ENCODE peak calls at places on chromosomes 16 and 17, in four cellular contexts. E is OCI-LY7, A is GM12878, L is endothelial cell of umbilical vein. F is an unnamed sample.

GRCh38 chr17:35786941-35787432 is 8.5 kb downstream of the MMP28 start:
- DNase-seq in E (no peak), A (no peak), L (no peak), F (no peak)

GRCh38 chr16:86578056-86578455 is 293 bp upstream of the FOXL1 start:
- DNase-seq in E (no peak), A (no peak), L (peak; percentile 43), F (no peak)

GRCh38 chr16:76749780-76750375 is 441.1 kb upstream of the MON1B start:
- DNase-seq in E (no peak), A (no peak), L (no peak), F (no peak)

GRCh38 chr17:57682667-57683066 is 62.4 kb downstream of the CCDC182 start:
- DNase-seq in E (no peak), A (no peak), L (no peak), F (no peak)

GRCh38 chr17:13346996-13347762 is 254.6 kb downstream of the HS3ST3A1 start:
- DNase-seq in E (no peak), A (no peak), L (no peak), F (no peak)

GRCh38 chr16:89014611-89015230 is 37.7 kb upstream of the CBFA2T3 start:
- DNase-seq in E (no peak), A (no peak), L (no peak), F (no peak)

GRCh38 chr17:50080096-50080480 is 15.1 kb upstream of the PDK2 start:
- DNase-seq in E (no peak), A (no peak), L (no peak), F (no peak)

GRCh38 chr17:53721101-53721500 is 101.6 kb upstream of the KIF2B start:
- DNase-seq in E (no peak), A (no peak), L (no peak), F (no peak)

GRCh38 chr16:10614685-10615084 is 34.3 kb upstream of the EMP2 start:
- DNase-seq in E (no peak), A (no peak), L (no peak), F (no peak)

GRCh38 chr17:56595831-56596740 is 2.6 kb downstream of the NOG start:
- DNase-seq in E (no peak), A (no peak), L (no peak), F (no peak)

GRCh38 chr16:243348-243747 is 8.7 kb downstream of the FAM234A start:
- DNase-seq in E (no peak), A (no peak), L (no peak), F (no peak)
- H3K4me2 ChIP-seq in E (no peak overlapping the region), A (no peak overlapping the region), L (no peak overlapping the region), F (no peak overlapping the region)

GRCh38 chr17:27315322-27315721 is 21.4 kb downstream of the WSB1 start:
- DNase-seq in E (no peak), A (no peak), L (no peak), F (no peak)
- H3K27ac ChIP-seq in E (no peak overlapping the region), A (no peak overlapping the region), L (no peak overlapping the region), F (no peak overlapping the region)

GRCh38 chr17:28947639-28948038 is 3.7 kb downstream of the PHF12 start:
- DNase-seq in E (no peak), A (no peak), L (no peak), F (no peak)

GRCh38 chr17:28948873-28949184 is 2.5 kb downstream of the PHF12 start:
- DNase-seq in E (no peak), A (no peak), L (no peak), F (no peak)

GRCh38 chr17:28950017-28950751 is 1.1 kb downstream of the PHF12 start:
- DNase-seq in E (peak; percentile 63), A (no peak), L (peak; percentile 54), F (peak; percentile 73)

GRCh38 chr17:28949185-28950016 is 1.9 kb downstream of the PHF12 start:
- DNase-seq in E (peak; percentile 55), A (no peak), L (peak; percentile 76), F (peak; percentile 60)

DNA sequence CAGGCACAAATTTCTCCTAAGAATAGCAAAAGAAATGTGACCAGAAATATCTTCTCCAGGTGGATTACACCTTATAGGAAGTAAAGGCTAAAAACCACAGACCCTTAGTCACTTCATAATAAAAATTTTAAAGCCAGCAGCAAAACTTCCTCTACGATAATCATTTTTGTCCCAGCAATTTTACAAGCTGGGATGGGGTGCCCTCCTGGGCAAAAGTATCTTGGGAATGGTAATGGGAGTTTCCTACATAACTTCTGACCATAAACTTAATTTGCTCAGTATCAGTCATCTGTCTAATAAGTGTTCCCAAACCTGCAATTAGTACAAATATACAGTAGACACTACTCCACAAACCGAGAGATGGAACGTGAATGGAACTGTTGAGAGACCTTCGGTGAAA is 3.0 kb downstream of the PHF12 start:
- DNase-seq in E (no peak), A (no peak), L (peak; percentile 16), F (no peak)
- H4K20me1 ChIP-seq in E (peaks cover 6% of the 10 kb centered on the region), A (no peaks in the 10 kb centered on the region), L (peaks cover 3% of the 10 kb centered on the region), F (peaks cover 57% of the 10 kb centered on the region)

GRCh38 chr17:63538693-63539595 is 11.3 kb upstream of the DCAF7 start:
- DNase-seq in E (no peak), A (no peak), L (no peak), F (no peak)
- H3K4me2 ChIP-seq in E (no peak overlapping the region), A (no peak overlapping the region), L (no peak overlapping the region), F (no peak overlapping the region)

GRCh38 chr17:79813826-79814623 is 17.1 kb upstream of the CBX8 start:
- DNase-seq in E (no peak), A (no peak), L (no peak), F (no peak)

GRCh38 chr17:79811888-79812205 is 15.0 kb upstream of the CBX8 start:
- DNase-seq in E (no peak), A (no peak), L (no peak), F (no peak)

GRCh38 chr17:79811036-79811887 is 14.4 kb upstream of the CBX8 start:
- DNase-seq in E (peak; percentile 72), A (no peak), L (peak; percentile 33), F (peak; percentile 74)

GRCh38 chr17:79812969-79813825 is 16.3 kb upstream of the CBX8 start:
- DNase-seq in E (peak; percentile 38), A (no peak), L (no peak), F (peak; percentile 64)

DNA sequence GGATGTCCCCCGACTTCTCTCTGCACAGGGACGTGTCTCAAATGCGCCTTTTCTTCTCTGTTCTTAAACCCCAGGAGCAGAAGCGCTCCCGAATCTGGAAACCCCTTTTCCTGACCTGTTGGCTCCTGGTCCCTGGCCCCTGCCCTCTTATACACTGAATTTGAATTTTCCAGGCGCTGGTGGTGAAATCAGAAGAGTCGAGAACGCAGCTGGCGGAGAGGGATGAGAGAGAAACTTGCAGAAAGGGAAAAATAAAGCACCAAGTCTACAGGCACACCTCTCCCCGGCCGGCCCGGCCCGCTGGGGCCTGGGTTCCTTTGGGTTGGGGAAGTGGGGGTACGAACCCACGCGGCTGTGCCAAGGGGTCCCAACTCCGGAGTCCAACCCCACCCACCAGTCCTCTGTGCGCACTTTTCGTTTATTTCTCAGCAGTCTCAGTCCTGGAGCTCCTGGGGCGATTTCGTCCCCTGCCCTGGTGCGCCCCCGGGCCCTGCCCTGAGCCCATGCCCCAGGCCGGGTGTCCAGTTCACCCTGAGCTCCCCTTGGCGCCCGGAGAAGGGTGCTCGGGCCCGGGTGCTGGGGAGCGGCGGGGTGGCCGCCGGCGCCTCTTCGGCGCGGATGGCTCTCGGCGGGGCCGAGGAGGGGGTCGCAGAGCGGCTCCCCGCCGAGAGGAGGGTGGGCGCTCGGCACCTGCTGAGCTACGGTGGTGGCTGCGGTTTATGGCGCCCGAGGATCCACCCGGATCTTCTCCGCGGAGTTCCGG is 15.5 kb upstream of the CBX8 start:
- DNase-seq in E (no peak), A (no peak), L (no peak), F (no peak)
- H3K27ac ChIP-seq in E (no peak overlapping the region), A (no peak overlapping the region), L (no peak overlapping the region), F (no peak overlapping the region)

GRCh38 chr16:81483970-81484595 is 39.5 kb downstream of the CMIP start:
- DNase-seq in E (no peak), A (no peak), L (no peak), F (no peak)
- H4K20me1 ChIP-seq in E (no peaks in the 10 kb centered on the region), A (no peaks in the 10 kb centered on the region), L (no peaks in the 10 kb centered on the region), F (peaks cover 89% of the 10 kb centered on the region)

GRCh38 chr17:29256116-29256515 is 9.5 kb downstream of the CRYBA1 start:
- DNase-seq in E (no peak), A (no peak), L (peak; percentile 25), F (no peak)
- H3K4me2 ChIP-seq in E (no peak overlapping the region), A (no peak overlapping the region), L (no peak overlapping the region), F (no peak overlapping the region)

DNA sequence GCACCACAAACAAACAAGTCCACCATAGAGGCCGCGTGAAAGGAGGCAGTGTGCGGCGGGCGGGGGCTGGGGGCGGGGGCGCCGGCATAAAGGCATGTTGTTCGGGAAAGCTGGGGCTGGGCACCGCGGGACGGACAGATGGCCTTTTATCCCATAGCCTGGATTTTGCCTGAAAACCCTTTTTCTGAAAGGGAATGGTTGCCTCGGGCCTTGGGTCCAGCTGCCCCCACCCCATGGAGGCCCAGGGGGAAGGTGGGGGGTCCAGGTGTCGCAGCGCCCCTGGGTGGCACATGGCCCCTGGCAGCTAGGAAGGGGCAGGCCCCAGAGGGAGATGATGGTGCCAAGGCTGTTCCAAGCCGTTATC is 25.9 kb downstream of the FA2H start:
- DNase-seq in E (no peak), A (no peak), L (no peak), F (no peak)
- H3K27ac ChIP-seq in E (no peak overlapping the region), A (no peak overlapping the region), L (no peak overlapping the region), F (no peak overlapping the region)